ENCODE peak calls at places on chromosomes 13 and 19, in nine cellular contexts. A, Z, D, L, J, R, F, P and V are unnamed samples.

GRCh38 chr19:4742717-4743646 is 19.3 kb upstream of the DPP9 start:
- DNase-seq in A (no peak), Z (no peak), D (no peak), L (no peak), J (no peak), R (no peak), F (no peak), P (no peak), V (no peak)

GRCh38 chr19:42191855-42192254 is 25.6 kb downstream of the DEDD2 start:
- DNase-seq in A (no peak), Z (no peak), D (peak), L (peak), J (no peak), R (no peak), F (no peak), P (no peak), V (no peak)

GRCh38 chr13:26531751-26532150 is 25.7 kb upstream of the WASF3 start:
- DNase-seq in A (no peak), Z (no peak), D (no peak), L (no peak), J (no peak), R (no peak), F (no peak), P (no peak), V (no peak)

GRCh38 chr13:71610876-71611275 is 256.1 kb downstream of the DACH1 start:
- DNase-seq in A (no peak), Z (no peak), D (no peak), L (no peak), J (no peak), R (no peak), F (no peak), P (no peak), V (no peak)

GRCh38 chr19:18157465-18158063 is 4.6 kb downstream of the PIK3R2 start:
- DNase-seq in A (no peak), Z (no peak), D (peak), L (no peak), J (peak), R (no peak), F (no peak), P (no peak), V (no peak)

GRCh38 chr19:45809643-45810159 is 5.4 kb downstream of the RSPH6A start:
- DNase-seq in A (no peak), Z (no peak), D (peak), L (no peak), J (no peak), R (no peak), F (no peak), P (no peak), V (no peak)

GRCh38 chr13:54226866-54227265 is 1198.3 kb downstream of the OLFM4 start:
- DNase-seq in A (no peak), Z (no peak), D (no peak), L (no peak), J (peak), R (no peak), F (no peak), P (no peak), V (no peak)

GRCh38 chr19:11480081-11480926 is 542 bp downstream of the ELAVL3 start:
- DNase-seq in A (no peak), Z (no peak), D (no peak), L (no peak), J (peak), R (no peak), F (no peak), P (no peak), V (no peak)

GRCh38 chr19:53980553-53981407 is 10.7 kb upstream of the CACNG6 start:
- DNase-seq in A (no peak), Z (no peak), D (no peak), L (no peak), J (no peak), R (no peak), F (no peak), P (no peak), V (no peak)

GRCh38 chr19:7224995-7225394 is 69.2 kb downstream of the INSR start:
- DNase-seq in A (no peak), Z (no peak), D (no peak), L (no peak), J (no peak), R (no peak), F (no peak), P (no peak), V (no peak)

GRCh38 chr13:94154362-94154761 is 325.1 kb downstream of the DCT start:
- DNase-seq in A (no peak), Z (no peak), D (peak), L (no peak), J (no peak), R (no peak), F (no peak), P (peak), V (no peak)

GRCh38 chr13:47858678-47859050 is 142.4 kb downstream of the SUCLA2 start:
- DNase-seq in A (no peak), Z (no peak), D (peak), L (no peak), J (no peak), R (no peak), F (no peak), P (no peak), V (no peak)

GRCh38 chr19:5850743-5851293 is 431 bp downstream of the FUT3 start:
- DNase-seq in A (no peak), Z (no peak), D (peak), L (no peak), J (no peak), R (peak), F (no peak), P (no peak), V (no peak)

GRCh38 chr13:34620073-34620858 is 321.8 kb upstream of the NBEA start:
- DNase-seq in A (no peak), Z (no peak), D (no peak), L (no peak), J (no peak), R (no peak), F (no peak), P (no peak), V (no peak)

GRCh38 chr19:17076539-17076919 is 952 bp downstream of the MYO9B start:
- DNase-seq in A (no peak), Z (no peak), D (peak), L (peak), J (no peak), R (no peak), F (peak), P (no peak), V (no peak)

GRCh38 chr19:33752945-33753344 is 43.7 kb upstream of the KCTD15 start:
- DNase-seq in A (no peak), Z (no peak), D (no peak), L (no peak), J (no peak), R (no peak), F (no peak), P (no peak), V (no peak)

GRCh38 chr19:53424968-53425597 is 6.7 kb upstream of the ZNF761 start:
- DNase-seq in A (peak), Z (peak), D (peak), L (peak), J (peak), R (no peak), F (peak), P (peak), V (no peak)

GRCh38 chr13:36395280-36395679 is 37.0 kb upstream of the CCNA1 start:
- DNase-seq in A (no peak), Z (no peak), D (peak), L (no peak), J (no peak), R (no peak), F (no peak), P (no peak), V (no peak)

GRCh38 chr19:33383722-33384292 is 10.3 kb downstream of the CEBPG start:
- DNase-seq in A (no peak), Z (no peak), D (no peak), L (no peak), J (no peak), R (no peak), F (no peak), P (no peak), V (no peak)

GRCh38 chr19:42309686-42310085 is 3.4 kb upstream of the TMEM145 start:
- DNase-seq in A (no peak), Z (no peak), D (no peak), L (no peak), J (no peak), R (no peak), F (no peak), P (no peak), V (no peak)

GRCh38 chr19:13119654-13120053 is 1.6 kb downstream of the NACC1 start:
- DNase-seq in A (no peak), Z (no peak), D (no peak), L (no peak), J (no peak), R (no peak), F (no peak), P (no peak), V (no peak)

GRCh38 chr19:46355234-46355990 is 8.5 kb downstream of the PPP5C start:
- DNase-seq in A (no peak), Z (no peak), D (no peak), L (peak), J (no peak), R (no peak), F (no peak), P (peak), V (no peak)

GRCh38 chr19:11378319-11379189 is 4.1 kb downstream of the SWSAP1 start:
- DNase-seq in A (no peak), Z (no peak), D (peak), L (peak), J (no peak), R (no peak), F (no peak), P (no peak), V (no peak)

GRCh38 chr13:34416833-34417425 is 525.1 kb upstream of the NBEA start:
- DNase-seq in A (no peak), Z (no peak), D (peak), L (no peak), J (no peak), R (no peak), F (no peak), P (no peak), V (no peak)

GRCh38 chr13:100887729-100888151 is 213.1 kb upstream of the TMTC4 start:
- DNase-seq in A (no peak), Z (no peak), D (peak), L (no peak), J (no peak), R (no peak), F (no peak), P (no peak), V (no peak)

GRCh38 chr19:45340232-45340898 is at the start of gene KLC3:
- DNase-seq in A (peak), Z (no peak), D (peak), L (peak), J (no peak), R (no peak), F (peak), P (no peak), V (no peak)

GRCh38 chr13:39415403-39415802 is 187.6 kb downstream of the LHFPL6 start:
- DNase-seq in A (no peak), Z (no peak), D (peak), L (no peak), J (peak), R (no peak), F (no peak), P (peak), V (no peak)